ENCODE peak calls at places on chromosomes 7 and 10, in four cellular contexts. E is endodermal cell, D is body of pancreas, I is OCI-LY7. Y is an unnamed sample.

GRCh38 chr7:20697351-20697750 is 81.9 kb downstream of the ABCB5 start:
- DNase-seq in E (no peak), D (no peak), I (no peak), Y (no peak)

GRCh38 chr10:114401195-114401741 is 3.0 kb downstream of the AFAP1L2 start:
- DNase-seq in E (no peak), D (peak; percentile 46), I (no peak), Y (peak; percentile 61)

GRCh38 chr7:69311489-69311888 is 286.8 kb upstream of the AUTS2 start:
- DNase-seq in E (no peak), D (no peak), I (no peak), Y (no peak)

GRCh38 chr7:112442210-112442609 is 8.1 kb upstream of the IFRD1 start:
- DNase-seq in E (no peak), D (no peak), I (no peak), Y (no peak)

GRCh38 chr10:51073461-51074237 is 638 bp upstream of the PRKG1 start:
- DNase-seq in E (peak; percentile 79), D (peak; percentile 54), I (no peak), Y (peak; percentile 18)

GRCh38 chr10:505459-505858 is 184.0 kb downstream of the DIP2C start:
- DNase-seq in E (no peak), D (no peak), I (peak; percentile 81), Y (no peak)

GRCh38 chr7:102260856-102261255 is 25.8 kb upstream of the SH2B2 start:
- DNase-seq in E (peak; percentile 71), D (peak; percentile 38), I (no peak), Y (no peak)

GRCh38 chr10:125029584-125030242 is 87.8 kb downstream of the ZRANB1 start:
- DNase-seq in E (no peak), D (peak; percentile 74), I (no peak), Y (no peak)

GRCh38 chr10:29611796-29612381 is 22.9 kb downstream of the SVIL start:
- DNase-seq in E (peak; percentile 46), D (no peak), I (no peak), Y (no peak)

GRCh38 chr7:154613811-154614210 is 389.1 kb downstream of the PAXIP1 start:
- DNase-seq in E (no peak), D (no peak), I (no peak), Y (no peak)

GRCh38 chr7:91267558-91267955 is 3.3 kb downstream of the FZD1 start:
- DNase-seq in E (peak; percentile 50), D (no peak), I (no peak), Y (no peak)

GRCh38 chr10:131968949-131969348 is 12.8 kb downstream of the BNIP3 start:
- DNase-seq in E (no peak), D (no peak), I (no peak), Y (no peak)

GRCh38 chr7:49883933-49884332 is 110.5 kb downstream of the VWC2 start:
- DNase-seq in E (no peak), D (no peak), I (no peak), Y (no peak)

GRCh38 chr7:74021546-74022320 is 6.2 kb upstream of the ELN start:
- DNase-seq in E (no peak), D (no peak), I (no peak), Y (no peak)

GRCh38 chr7:2141656-2142055 is 91.1 kb downstream of the MAD1L1 start:
- DNase-seq in E (no peak), D (no peak), I (no peak), Y (no peak)

GRCh38 chr10:43809211-43809930 is 160.7 kb upstream of the ZNF32 start:
- DNase-seq in E (peak; percentile 16), D (no peak), I (no peak), Y (no peak)

GRCh38 chr7:7564323-7564780 is 2.3 kb upstream of the MIOS start:
- DNase-seq in E (no peak), D (no peak), I (no peak), Y (no peak)

GRCh38 chr7:93646538-93646937 is 72.0 kb upstream of the CALCR start:
- DNase-seq in E (no peak), D (no peak), I (no peak), Y (no peak)

GRCh38 chr10:52391927-52392602 is 78.0 kb downstream of the DKK1 start:
- DNase-seq in E (no peak), D (no peak), I (no peak), Y (no peak)

DNA sequence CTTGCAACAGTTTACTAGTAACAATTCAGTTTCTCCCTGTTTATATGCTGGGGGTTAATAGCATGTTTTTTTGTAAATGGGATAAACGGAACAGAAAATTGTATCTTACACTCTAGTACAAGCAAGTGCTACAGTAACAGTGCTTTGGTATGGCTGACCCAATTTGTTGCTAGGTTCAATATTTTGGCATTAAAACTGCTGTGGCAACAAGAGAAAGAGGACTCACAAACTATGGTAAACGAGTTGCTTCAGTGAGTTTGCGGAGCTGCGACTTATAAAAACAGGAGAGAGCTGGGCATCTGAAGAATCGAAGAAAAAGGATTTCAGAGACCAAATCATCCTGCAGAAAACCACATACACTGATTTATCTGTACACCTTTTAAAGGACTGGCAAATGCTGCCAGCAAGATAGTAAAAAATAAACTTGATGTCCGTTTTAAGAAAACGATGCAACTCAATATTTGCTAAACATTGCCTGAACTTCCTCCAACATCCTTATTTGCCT is 2.2 kb downstream of the GLUD1 start:
- DNase-seq in E (no peak), D (no peak), I (peak; percentile 5), Y (no peak)
- H3K27ac ChIP-seq in E (no peak overlapping the region), D (peak overlapping the region; percentile 98), I (no peak overlapping the region), Y (peak overlapping the region; percentile 97)

DNA sequence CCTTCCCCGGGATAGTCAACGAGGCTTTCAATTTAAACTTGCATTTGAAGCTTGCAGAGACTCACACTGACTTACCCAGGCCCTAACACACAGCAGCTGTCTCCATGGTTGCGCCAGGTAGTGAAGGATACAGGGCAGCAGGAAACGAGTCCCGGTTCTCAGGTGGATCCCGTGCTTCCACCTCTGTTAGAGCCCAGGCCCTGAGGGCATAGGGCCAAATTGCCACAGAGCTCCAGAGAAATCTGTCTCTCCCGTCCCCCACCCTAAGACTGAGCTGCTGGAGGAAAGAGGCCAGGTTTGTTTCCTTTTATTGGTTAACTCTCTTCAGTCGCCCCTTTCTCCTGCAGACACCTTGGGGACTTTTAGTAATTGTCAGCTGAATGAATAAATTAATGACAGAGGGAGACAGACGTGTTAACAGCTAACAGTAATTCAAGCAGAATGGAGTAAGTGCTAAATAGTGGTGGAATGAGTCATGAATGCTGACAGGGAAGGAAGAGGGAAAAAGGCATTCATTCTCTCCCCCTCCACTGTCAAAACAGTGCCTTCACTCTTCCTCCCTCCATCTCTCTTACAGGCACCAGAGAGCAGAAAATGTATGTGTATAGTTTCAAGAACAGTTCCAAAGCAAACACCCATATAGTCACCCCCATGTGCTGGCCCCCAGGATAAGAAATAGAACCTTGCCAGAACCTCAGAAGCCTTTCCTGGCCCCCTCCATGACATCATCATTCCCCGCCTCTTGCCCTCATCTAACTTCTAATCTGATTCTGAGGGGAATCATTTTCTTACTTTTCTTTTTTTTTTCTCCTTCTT is 16.7 kb upstream of the DLG5 start:
- DNase-seq in E (peak; percentile 89), D (peak; percentile 51), I (no peak), Y (no peak)
- H3K27ac ChIP-seq in E (peak overlapping the region; percentile 14), D (no peak overlapping the region), I (no peak overlapping the region), Y (peak overlapping the region; percentile 27)

GRCh38 chr10:100341953-100342626 is 4.9 kb upstream of the SCD start:
- DNase-seq in E (peak; percentile 88), D (peak; percentile 71), I (peak; percentile 51), Y (peak; percentile 68)

GRCh38 chr10:100340948-100341847 is 5.8 kb upstream of the SCD start:
- DNase-seq in E (peak; percentile 72), D (no peak), I (no peak), Y (no peak)

GRCh38 chr10:100344386-100344785 is 2.6 kb upstream of the SCD start:
- DNase-seq in E (no peak), D (no peak), I (no peak), Y (no peak)

GRCh38 chr10:100345570-100346330 is 1.3 kb upstream of the SCD start:
- DNase-seq in E (peak; percentile 71), D (no peak), I (peak; percentile 50), Y (no peak)

DNA sequence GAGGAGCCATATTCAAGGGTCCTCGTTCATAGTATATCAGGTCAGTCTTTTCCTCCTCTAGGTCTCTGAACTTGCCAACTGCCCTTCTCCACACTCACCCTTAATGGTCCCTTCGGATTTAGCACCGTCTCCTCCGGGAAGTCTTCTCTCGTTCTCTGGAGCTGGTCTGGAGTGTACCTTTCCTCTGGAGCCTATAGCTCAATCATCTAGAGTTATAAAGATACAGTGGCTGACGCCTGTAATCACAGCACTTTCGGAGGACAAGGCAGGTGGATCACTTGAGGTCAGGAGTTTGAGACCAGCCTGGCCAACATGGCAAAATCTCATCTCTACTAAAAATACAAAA is 4.4 kb upstream of the SCD start:
- DNase-seq in E (no peak), D (no peak), I (no peak), Y (no peak)
- H3K27ac ChIP-seq in E (no peak overlapping the region), D (no peak overlapping the region), I (no peak overlapping the region), Y (no peak overlapping the region)

DNA sequence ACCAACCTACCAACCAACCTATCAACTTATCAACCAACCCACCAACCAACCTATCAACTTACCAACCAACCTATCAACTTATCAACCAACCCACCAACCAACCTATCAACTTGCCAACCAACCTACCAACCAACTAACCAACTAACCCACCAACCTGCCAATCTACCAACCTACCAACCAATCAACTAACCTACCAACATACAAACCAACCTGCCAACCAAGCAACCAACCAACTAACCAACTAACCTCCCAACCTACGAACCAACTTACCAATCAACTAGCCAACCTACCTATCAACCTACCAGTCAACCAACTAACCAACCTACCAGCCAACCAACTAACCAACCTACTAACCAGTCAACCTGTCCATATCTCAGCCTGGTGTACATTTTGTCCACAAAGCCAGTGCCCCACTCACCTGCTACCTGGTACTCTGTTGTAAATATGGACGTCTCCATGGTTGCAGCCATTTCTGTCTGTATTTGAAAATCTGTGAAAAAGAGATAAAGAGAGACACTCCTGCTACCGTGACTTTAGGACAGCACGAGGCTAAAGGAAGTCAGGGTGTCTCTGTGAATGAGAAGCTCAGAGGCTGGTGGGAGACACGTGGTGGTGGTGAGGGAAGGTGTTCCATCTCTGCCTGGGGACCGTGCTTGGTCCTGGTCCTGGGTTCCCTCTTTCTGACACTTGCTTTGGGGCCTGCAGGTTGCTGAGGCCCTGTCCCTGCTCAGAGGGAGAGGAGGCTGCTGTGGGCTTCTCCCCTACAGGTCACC is 41.9 kb upstream of the IL15RA start:
- DNase-seq in E (no peak), D (no peak), I (peak; percentile 30), Y (no peak)
- H3K27ac ChIP-seq in E (no peak overlapping the region), D (no peak overlapping the region), I (peak overlapping the region; percentile 2), Y (no peak overlapping the region)

GRCh38 chr7:32163911-32164310 is 93.7 kb upstream of the PDE1C start:
- DNase-seq in E (no peak), D (no peak), I (no peak), Y (no peak)

GRCh38 chr7:32164341-32164996 is 94.3 kb upstream of the PDE1C start:
- DNase-seq in E (peak; percentile 82), D (peak; percentile 24), I (no peak), Y (peak; percentile 10)

GRCh38 chr7:32158751-32159360 is 88.6 kb upstream of the PDE1C start:
- DNase-seq in E (no peak), D (no peak), I (no peak), Y (no peak)

GRCh38 chr7:32163141-32163806 is 93.1 kb upstream of the PDE1C start:
- DNase-seq in E (peak; percentile 63), D (peak; percentile 49), I (no peak), Y (peak; percentile 26)

GRCh38 chr7:32161708-32162107 is 91.5 kb upstream of the PDE1C start:
- DNase-seq in E (no peak), D (no peak), I (no peak), Y (no peak)
- H3K27ac ChIP-seq in E (no peak overlapping the region), D (no peak overlapping the region), I (no peak overlapping the region), Y (no peak overlapping the region)